ENCODE peak calls at places on chromosome 1, in five cellular contexts. G is transverse colon, M is stomach, A is tibial nerve, J is lower leg skin. D is an unnamed sample.

GRCh38 chr1:167750641-167751040 is 28.9 kb downstream of the MPZL1 start:
- DNase-seq in G (no peak), M (no peak), A (no peak), J (no peak), D (no peak)

GRCh38 chr1:36298640-36299039 is 7.5 kb upstream of the SH3D21 start:
- DNase-seq in G (no peak), M (no peak), A (no peak), J (no peak), D (no peak)

GRCh38 chr1:169390303-169390702 is 22.3 kb downstream of the BLZF1 start:
- DNase-seq in G (no peak), M (no peak), A (no peak), J (no peak), D (no peak)

GRCh38 chr1:147337040-147337439 is 94.6 kb downstream of the CHD1L start:
- DNase-seq in G (no peak), M (no peak), A (no peak), J (no peak), D (no peak)

GRCh38 chr1:70627910-70628309 is 216.8 kb downstream of the CTH start:
- DNase-seq in G (no peak), M (no peak), A (no peak), J (no peak), D (no peak)

GRCh38 chr1:20823879-20824278 is 36.8 kb upstream of the HP1BP3 start:
- DNase-seq in G (no peak), M (no peak), A (no peak), J (no peak), D (no peak)

GRCh38 chr1:209076688-209077087 is 506.8 kb upstream of the CAMK1G start:
- DNase-seq in G (peak), M (no peak), A (no peak), J (no peak), D (no peak)

GRCh38 chr1:182588460-182589396 is at the start of gene RNASEL:
- DNase-seq in G (peak), M (peak), A (peak), J (peak), D (no peak)

GRCh38 chr1:224632381-224632871 is 16.3 kb downstream of the CNIH3 start:
- DNase-seq in G (no peak), M (peak), A (no peak), J (no peak), D (no peak)

GRCh38 chr1:4634156-4634792 is 20.1 kb upstream of the AJAP1 start:
- DNase-seq in G (no peak), M (no peak), A (no peak), J (no peak), D (no peak)

GRCh38 chr1:15851251-15852035 is 3.9 kb downstream of the SPEN start:
- DNase-seq in G (no peak), M (no peak), A (no peak), J (no peak), D (no peak)

GRCh38 chr1:101044749-101045148 is 19.2 kb upstream of the DPH5 start:
- DNase-seq in G (no peak), M (no peak), A (no peak), J (no peak), D (no peak)

GRCh38 chr1:85365851-85366250 is 89.4 kb upstream of the BCL10 start:
- DNase-seq in G (no peak), M (no peak), A (no peak), J (no peak), D (no peak)

GRCh38 chr1:247935781-247936180 is 11.1 kb downstream of the OR2AJ1 start:
- DNase-seq in G (no peak), M (no peak), A (no peak), J (no peak), D (no peak)
- TF ChIP-seq CTCF in G (no peak), M (no peak), A (no peak), J (no peak), D (no peak)

GRCh38 chr1:159014851-159015250 is 5.1 kb downstream of the IFI16 start:
- DNase-seq in G (no peak), M (no peak), A (no peak), J (no peak), D (no peak)

GRCh38 chr1:159012495-159012894 is 2.8 kb downstream of the IFI16 start:
- DNase-seq in G (peak), M (no peak), A (peak), J (peak), D (no peak)

GRCh38 chr1:159014003-159014571 is 4.4 kb downstream of the IFI16 start:
- DNase-seq in G (no peak), M (no peak), A (no peak), J (no peak), D (no peak)

GRCh38 chr1:159011701-159012100 is 2.0 kb downstream of the IFI16 start:
- DNase-seq in G (no peak), M (no peak), A (no peak), J (no peak), D (no peak)

DNA sequence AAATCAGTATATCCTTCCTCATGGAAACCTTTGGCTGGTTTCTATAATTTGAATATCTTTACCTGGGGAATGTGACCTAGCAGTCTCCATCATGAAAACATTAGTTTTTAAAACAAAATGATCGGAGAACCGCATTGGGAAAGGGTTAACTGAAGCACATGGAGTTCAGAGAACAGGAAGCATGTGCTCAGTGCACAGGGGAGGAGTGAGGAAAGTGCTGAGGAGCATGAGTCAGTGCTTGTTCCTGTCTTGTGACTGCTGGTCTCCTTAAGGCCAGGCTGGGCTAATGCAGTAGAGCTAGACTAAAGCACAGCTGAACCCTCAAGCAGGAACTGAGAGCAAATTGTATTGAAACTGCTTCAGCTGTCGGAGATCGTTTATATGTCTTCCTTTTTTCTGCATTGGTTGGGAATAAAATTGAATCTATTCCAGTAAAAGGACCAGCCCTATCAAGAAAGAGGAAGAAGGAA is 5.8 kb downstream of the IFI16 start:
- DNase-seq in G (peak), M (peak), A (peak), J (peak), D (peak)
- TF ChIP-seq POLR2A in G (no peak), M (no peak), A (no peak), J (no peak), D (no peak)

GRCh38 chr1:117284408-117285215 is 73.9 kb upstream of the VTCN1 start:
- DNase-seq in G (no peak), M (no peak), A (no peak), J (no peak), D (no peak)
- TF ChIP-seq CTCF in G (peak), M (peak), A (peak), J (no peak), D (no peak)

GRCh38 chr1:22001409-22001808 is at the start of gene CELA3A:
- DNase-seq in G (no peak), M (no peak), A (no peak), J (no peak), D (no peak)
- TF ChIP-seq POLR2A in G (no peak), M (no peak), A (no peak), J (no peak), D (no peak)

D was measured in esophagus squamous epithelium.